ENCODE peak calls at places on chromosome 7, in nine cellular contexts. E is tibial artery; Z is SJSA1; F is CD8-positive, alpha-beta T cell; I is gastrocnemius medialis; D is IMR-90; J is uterus; U is effector memory CD4-positive, alpha-beta T cell; B is aorta. G is an unnamed sample.

GRCh38 chr7:77791336-77791735 is 6.9 kb downstream of the TMEM60 start:
- DNase-seq in J (no peak), Z (no peak), U (no peak), B (no peak), I (no peak), D (no peak), E (no peak), F (no peak), G (no peak)

GRCh38 chr7:73330772-73331171 is 2.8 kb downstream of the FKBP6 start:
- DNase-seq in U (no peak), Z (no peak), I (no peak), J (no peak), F (no peak), E (no peak), B (no peak), D (no peak), G (no peak)

GRCh38 chr7:117559391-117559790 is 79.6 kb downstream of the CFTR start:
- DNase-seq in I (no peak), E (no peak), U (no peak), J (no peak), D (no peak), Z (no peak), B (no peak), F (no peak), G (no peak)

GRCh38 chr7:77822269-77822668 is 23.7 kb downstream of the PHTF2 start:
- DNase-seq in I (no peak), U (no peak), E (no peak), Z (no peak), B (no peak), J (no peak), F (no peak), D (no peak), G (no peak)

GRCh38 chr7:74401137-74401859 is 52.4 kb upstream of the GTF2IRD1 start:
- DNase-seq in Z (peak; percentile 63), J (peak; percentile 74), F (peak; percentile 65), U (peak; percentile 42), E (peak; percentile 75), B (peak; percentile 74), D (peak; percentile 41), I (peak; percentile 41), G (peak; percentile 75)

GRCh38 chr7:20330797-20331230 is at the start of gene ITGB8:
- DNase-seq in Z (peak; percentile 83), B (no peak), E (peak; percentile 71), D (no peak), U (no peak), I (no peak), J (peak; percentile 52), F (no peak), G (no peak)

GRCh38 chr7:33774762-33775523 is 130.4 kb upstream of the BMPER start:
- DNase-seq in U (no peak), I (peak; percentile 70), B (no peak), D (peak; percentile 81), F (no peak), J (peak; percentile 66), E (peak; percentile 76), Z (no peak), G (peak; percentile 25)

GRCh38 chr7:44538093-44538797 is 2.9 kb downstream of the NPC1L1 start:
- DNase-seq in D (no peak), B (no peak), Z (no peak), F (no peak), I (no peak), E (peak; percentile 31), J (no peak), U (no peak), G (no peak)

GRCh38 chr7:135300913-135301765 is 67.5 kb downstream of the STRA8 start:
- DNase-seq in I (no peak), F (no peak), B (no peak), Z (no peak), J (no peak), U (no peak), E (no peak), D (peak; percentile 23), G (no peak)

GRCh38 chr7:113561446-113561845 is 357.4 kb downstream of the PPP1R3A start:
- DNase-seq in I (no peak), F (no peak), J (no peak), Z (no peak), D (peak; percentile 21), E (no peak), U (no peak), B (no peak), G (no peak)

GRCh38 chr7:133433165-133433812 is 180.4 kb downstream of the EXOC4 start:
- DNase-seq in F (no peak), U (no peak), I (no peak), J (no peak), E (no peak), B (no peak), Z (peak; percentile 2), D (no peak), G (no peak)

GRCh38 chr7:84337386-84337785 is 142.8 kb upstream of the SEMA3A start:
- DNase-seq in B (no peak), U (no peak), Z (no peak), E (no peak), I (no peak), F (no peak), J (no peak), D (peak; percentile 77), G (no peak)

GRCh38 chr7:55130554-55131198 is 111.9 kb downstream of the EGFR start:
- DNase-seq in D (peak; percentile 97), E (peak; percentile 85), J (peak; percentile 67), B (peak; percentile 84), Z (peak; percentile 78), F (no peak), I (peak; percentile 68), U (no peak), G (peak; percentile 86)

GRCh38 chr7:143126146-143126545 is 5.7 kb upstream of the PIP start:
- DNase-seq in J (no peak), F (no peak), E (no peak), D (no peak), B (no peak), Z (peak; percentile 73), U (no peak), I (no peak), G (no peak)

GRCh38 chr7:29563590-29564454 is at the start of gene PRR15:
- DNase-seq in D (no peak), E (peak; percentile 77), I (no peak), Z (no peak), J (peak; percentile 17), B (peak; percentile 51), U (no peak), F (no peak), G (no peak)

GRCh38 chr7:81007053-81007452 is 88.2 kb upstream of the SEMA3C start:
- DNase-seq in Z (no peak), E (no peak), B (no peak), J (no peak), D (no peak), F (no peak), U (no peak), I (no peak), G (no peak)

GRCh38 chr7:89988070-89988469 is 166.2 kb upstream of the STEAP1 start:
- DNase-seq in J (no peak), D (no peak), F (no peak), U (no peak), E (no peak), Z (no peak), I (no peak), B (no peak), G (no peak)

GRCh38 chr7:81162771-81163525 is 244.1 kb upstream of the SEMA3C start:
- DNase-seq in I (no peak), E (no peak), F (no peak), B (no peak), J (no peak), U (no peak), Z (peak; percentile 19), D (peak; percentile 70), G (no peak)

GRCh38 chr7:23490357-23491131 is 20.3 kb upstream of the IGF2BP3 start:
- DNase-seq in F (peak; percentile 32), B (peak; percentile 68), E (peak; percentile 68), D (no peak), J (peak; percentile 48), U (no peak), Z (peak; percentile 60), I (peak; percentile 17), G (peak; percentile 66)
- H3K4me3 ChIP-seq in F (peak overlapping the region; percentile 66), B (peak overlapping the region; percentile 82), E (peak overlapping the region; percentile 60), D (peak overlapping the region; percentile 49), J (peak overlapping the region; percentile 48), U (peak overlapping the region; percentile 52), Z (peak overlapping the region; percentile 48), I (peak overlapping the region; percentile 50), G (peak overlapping the region; percentile 69)

DNA sequence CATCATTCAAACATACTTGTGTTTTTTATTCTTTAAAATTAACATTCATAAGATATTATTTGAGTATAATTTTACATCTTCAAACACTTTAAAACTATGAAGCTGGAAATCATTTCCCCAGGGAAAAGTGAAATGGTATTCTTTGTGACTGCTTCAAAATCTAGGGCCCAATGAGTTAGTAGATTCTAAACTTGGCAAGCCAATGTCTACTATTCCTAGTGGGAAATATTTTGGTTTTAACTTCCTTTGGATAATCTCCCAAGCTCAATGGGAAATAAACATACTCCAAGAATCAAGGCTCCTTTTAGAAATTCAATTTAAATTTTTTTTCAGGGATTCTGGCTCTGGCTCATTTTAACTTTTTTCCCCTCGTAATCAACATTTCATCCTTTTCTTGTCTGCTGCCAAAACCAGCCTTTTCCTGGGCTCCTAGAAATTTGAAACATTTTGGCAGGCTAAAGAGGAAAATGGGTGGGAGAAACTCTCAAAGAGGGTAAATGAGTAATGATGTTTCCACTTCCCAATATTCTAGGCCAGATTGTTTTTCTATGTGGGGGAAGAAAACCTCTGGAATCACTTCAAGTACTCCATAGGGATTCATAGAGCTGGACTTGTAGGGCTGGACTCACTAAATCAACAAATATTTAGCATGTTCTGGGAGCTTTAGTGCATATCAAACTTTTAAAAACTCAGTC is 85.5 kb upstream of the AGR3 start:
- DNase-seq in E (no peak), B (no peak), I (no peak), Z (no peak), J (no peak), D (peak; percentile 33), F (no peak), U (no peak), G (no peak)
- H3K4me1 ChIP-seq in E (peaks cover 15% of the 10 kb centered on the region), B (peaks cover 6% of the 10 kb centered on the region), I (no peaks in the 10 kb centered on the region), Z (peaks cover 13% of the 10 kb centered on the region), J (peaks cover 7% of the 10 kb centered on the region), D (peaks cover 6% of the 10 kb centered on the region), F (no peaks in the 10 kb centered on the region), U (no peaks in the 10 kb centered on the region), G (peaks cover 5% of the 10 kb centered on the region)

GRCh38 chr7:158329686-158330085 is 257.9 kb downstream of the PTPRN2 start:
- DNase-seq in B (no peak), E (no peak), J (no peak), I (no peak), Z (no peak), D (no peak), U (no peak), F (no peak), G (no peak)
- H3K4me3 ChIP-seq in B (no peak overlapping the region), E (no peak overlapping the region), J (no peak overlapping the region), I (no peak overlapping the region), Z (no peak overlapping the region), D (no peak overlapping the region), U (no peak overlapping the region), F (no peak overlapping the region), G (no peak overlapping the region)

DNA sequence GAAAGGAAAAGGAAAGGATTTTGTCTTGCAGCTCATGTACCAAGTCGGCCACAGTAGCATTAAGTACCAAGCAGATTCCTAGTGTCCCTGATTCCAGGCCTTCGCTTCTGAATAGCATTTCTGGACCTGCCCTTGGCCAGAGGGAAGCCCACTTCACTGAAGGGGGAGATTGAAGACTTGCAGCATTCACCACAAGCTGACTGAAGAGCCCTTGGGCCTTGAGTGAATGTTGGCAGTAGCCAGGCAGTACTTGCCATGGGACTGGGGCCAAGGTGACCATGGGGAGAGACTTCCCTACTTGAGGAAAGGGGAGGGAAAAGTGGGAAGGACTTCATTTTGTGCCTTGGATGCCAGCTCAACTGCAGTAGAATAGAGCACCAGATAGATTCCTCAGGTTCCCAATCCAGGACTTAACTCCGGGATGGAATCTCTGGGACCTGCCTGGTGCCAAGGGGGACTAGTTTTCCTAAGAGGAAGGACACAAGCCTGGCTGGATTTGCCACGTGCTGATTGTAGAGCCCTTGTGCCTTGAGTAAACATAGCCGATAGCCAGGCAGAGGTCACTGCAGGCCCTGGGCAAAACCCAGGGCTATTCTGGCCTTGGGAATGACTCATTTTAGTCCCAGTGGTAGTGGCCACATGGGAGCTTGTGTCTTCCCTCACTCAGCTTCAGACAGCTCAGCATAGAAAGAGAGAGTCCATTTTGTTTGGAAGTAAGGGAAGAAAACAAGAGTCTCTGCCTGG is 141.7 kb upstream of the KCND2 start:
- DNase-seq in U (no peak), I (no peak), J (no peak), D (no peak), E (no peak), Z (no peak), B (no peak), F (no peak), G (no peak)
- H3K4me1 ChIP-seq in U (no peaks in the 10 kb centered on the region), I (no peaks in the 10 kb centered on the region), J (no peaks in the 10 kb centered on the region), D (no peaks in the 10 kb centered on the region), E (no peaks in the 10 kb centered on the region), Z (no peaks in the 10 kb centered on the region), B (no peaks in the 10 kb centered on the region), F (no peaks in the 10 kb centered on the region), G (no peaks in the 10 kb centered on the region)